ENCODE peak calls at places on chromosomes 2 and 18, in six cellular contexts. Z is colonic mucosa, X is neural progenitor cell, D is PC-3, A is K562, M is H9. R is an unnamed sample.

GRCh38 chr18:832085-832681 is 20.1 kb upstream of the YES1 start:
- DNase-seq in Z (peak; percentile 77), X (peak; percentile 48), D (no peak), A (peak; percentile 77), M (peak; percentile 94), R (no peak)

GRCh38 chr18:10923671-10924070 is 225.7 kb downstream of the PIEZO2 start:
- DNase-seq in Z (no peak), X (no peak), D (no peak), A (no peak), M (no peak), R (no peak)

GRCh38 chr2:205612661-205613060 is 69.6 kb upstream of the NRP2 start:
- DNase-seq in Z (no peak), X (no peak), D (no peak), A (peak; percentile 35), M (no peak), R (no peak)

GRCh38 chr2:128457716-128458115 is 139.0 kb upstream of the HS6ST1 start:
- DNase-seq in Z (no peak), X (no peak), D (no peak), A (no peak), M (no peak), R (no peak)

GRCh38 chr2:45651415-45652089 is at the start of gene PRKCE:
- DNase-seq in Z (peak; percentile 75), X (peak; percentile 68), D (peak; percentile 47), A (no peak), M (peak; percentile 39), R (no peak)

GRCh38 chr2:217150236-217150635 is 290.4 kb upstream of the TNP1 start:
- DNase-seq in Z (no peak), X (no peak), D (no peak), A (no peak), M (no peak), R (no peak)

GRCh38 chr2:111226797-111227700 is 106.3 kb downstream of the BCL2L11 start:
- DNase-seq in Z (no peak), X (no peak), D (peak; percentile 3), A (no peak), M (no peak), R (no peak)

GRCh38 chr2:236642584-236643291 is 73.1 kb downstream of the ACKR3 start:
- DNase-seq in Z (peak; percentile 58), X (no peak), D (peak; percentile 32), A (no peak), M (peak; percentile 52), R (peak; percentile 2)

GRCh38 chr18:36643016-36643415 is 185.8 kb downstream of the TPGS2 start:
- DNase-seq in Z (no peak), X (no peak), D (no peak), A (no peak), M (no peak), R (no peak)

GRCh38 chr18:65415167-65415566 is 335.6 kb upstream of the CDH7 start:
- DNase-seq in Z (no peak), X (peak; percentile 4), D (peak; percentile 86), A (no peak), M (no peak), R (no peak)

GRCh38 chr2:12684471-12684936 is 32.2 kb upstream of the TRIB2 start:
- DNase-seq in Z (no peak), X (no peak), D (peak; percentile 92), A (no peak), M (no peak), R (no peak)

GRCh38 chr2:142944264-142944663 is 66.8 kb downstream of the KYNU start:
- DNase-seq in Z (no peak), X (no peak), D (peak; percentile 88), A (no peak), M (no peak), R (peak; percentile 27)

GRCh38 chr2:112754562-112754961 is 9.8 kb downstream of the CKAP2L start:
- DNase-seq in Z (no peak), X (no peak), D (no peak), A (no peak), M (no peak), R (no peak)

GRCh38 chr2:193124820-193125219 is 930.1 kb upstream of the TMEFF2 start:
- DNase-seq in Z (no peak), X (no peak), D (no peak), A (no peak), M (no peak), R (no peak)

GRCh38 chr2:19041773-19042172 is 316.6 kb downstream of the OSR1 start:
- DNase-seq in Z (no peak), X (no peak), D (no peak), A (no peak), M (no peak), R (no peak)
- H3K27me3 ChIP-seq in Z (no peaks in the 10 kb centered on the region), X (no peaks in the 10 kb centered on the region), D (no peaks in the 10 kb centered on the region), A (no peaks in the 10 kb centered on the region), M (no peaks in the 10 kb centered on the region), R (no peaks in the 10 kb centered on the region)

DNA sequence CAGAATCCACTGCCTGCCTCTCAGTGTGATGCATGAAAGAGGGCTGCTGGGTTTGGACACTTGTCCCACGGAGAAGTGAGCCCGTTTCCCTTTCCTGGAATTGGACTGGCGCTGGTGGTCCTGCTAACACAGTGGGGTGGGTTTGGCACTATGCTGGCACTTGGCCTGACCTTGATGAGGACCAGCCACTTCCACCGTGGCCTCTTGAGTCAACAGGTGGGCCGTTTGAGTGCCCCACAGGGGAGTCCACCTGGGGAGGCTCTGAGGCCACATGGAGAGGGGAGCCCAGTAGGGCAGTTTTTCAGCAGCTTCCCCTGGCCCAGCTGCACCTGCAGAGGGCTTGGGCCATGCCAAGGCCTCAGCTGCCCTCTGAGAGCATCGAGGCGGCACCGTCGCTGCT is 56.5 kb downstream of the MBP start:
- DNase-seq in Z (no peak), X (no peak), D (no peak), A (no peak), M (no peak), R (no peak)
- H3K4me1 ChIP-seq in Z (no peaks in the 10 kb centered on the region), X (no peaks in the 10 kb centered on the region), D (peaks cover 28% of the 10 kb centered on the region), A (no peaks in the 10 kb centered on the region), M (peaks cover 3% of the 10 kb centered on the region), R (peaks cover 38% of the 10 kb centered on the region)

GRCh38 chr2:136117909-136118818 is at the start of gene CXCR4:
- DNase-seq in Z (peak; percentile 76), X (peak; percentile 95), D (peak; percentile 58), A (peak; percentile 87), M (peak; percentile 91), R (no peak)
- H3K27ac ChIP-seq in Z (peak within 1 kb of the TSS; percentile 77), X (no peak within 1 kb of the TSS), D (no peak within 1 kb of the TSS), A (no peak within 1 kb of the TSS), M (no peak within 1 kb of the TSS), R (no peak within 1 kb of the TSS)

GRCh38 chr2:176636376-176636775 is 367.1 kb downstream of the MTX2 start:
- DNase-seq in Z (no peak), X (no peak), D (peak; percentile 31), A (no peak), M (no peak), R (no peak)
- H3K27me3 ChIP-seq in Z (peaks cover 9% of the 10 kb centered on the region), X (peaks cover 98% of the 10 kb centered on the region), D (no peaks in the 10 kb centered on the region), A (peaks cover 11% of the 10 kb centered on the region), M (peaks cover 9% of the 10 kb centered on the region), R (no peaks in the 10 kb centered on the region)

GRCh38 chr2:160408205-160408561 is 85.4 kb downstream of the RBMS1 start:
- DNase-seq in Z (peak; percentile 31), X (no peak), D (no peak), A (no peak), M (no peak), R (no peak)

GRCh38 chr2:160408575-160409291 is 84.9 kb downstream of the RBMS1 start:
- DNase-seq in Z (no peak), X (peak; percentile 60), D (no peak), A (no peak), M (peak; percentile 44), R (no peak)

GRCh38 chr2:160405077-160405865 is 88.3 kb downstream of the RBMS1 start:
- DNase-seq in Z (no peak), X (peak; percentile 88), D (no peak), A (no peak), M (no peak), R (no peak)

GRCh38 chr2:160407393-160408204 is 86.0 kb downstream of the RBMS1 start:
- DNase-seq in Z (peak; percentile 33), X (peak; percentile 86), D (peak; percentile 60), A (peak; percentile 18), M (peak; percentile 66), R (no peak)

DNA sequence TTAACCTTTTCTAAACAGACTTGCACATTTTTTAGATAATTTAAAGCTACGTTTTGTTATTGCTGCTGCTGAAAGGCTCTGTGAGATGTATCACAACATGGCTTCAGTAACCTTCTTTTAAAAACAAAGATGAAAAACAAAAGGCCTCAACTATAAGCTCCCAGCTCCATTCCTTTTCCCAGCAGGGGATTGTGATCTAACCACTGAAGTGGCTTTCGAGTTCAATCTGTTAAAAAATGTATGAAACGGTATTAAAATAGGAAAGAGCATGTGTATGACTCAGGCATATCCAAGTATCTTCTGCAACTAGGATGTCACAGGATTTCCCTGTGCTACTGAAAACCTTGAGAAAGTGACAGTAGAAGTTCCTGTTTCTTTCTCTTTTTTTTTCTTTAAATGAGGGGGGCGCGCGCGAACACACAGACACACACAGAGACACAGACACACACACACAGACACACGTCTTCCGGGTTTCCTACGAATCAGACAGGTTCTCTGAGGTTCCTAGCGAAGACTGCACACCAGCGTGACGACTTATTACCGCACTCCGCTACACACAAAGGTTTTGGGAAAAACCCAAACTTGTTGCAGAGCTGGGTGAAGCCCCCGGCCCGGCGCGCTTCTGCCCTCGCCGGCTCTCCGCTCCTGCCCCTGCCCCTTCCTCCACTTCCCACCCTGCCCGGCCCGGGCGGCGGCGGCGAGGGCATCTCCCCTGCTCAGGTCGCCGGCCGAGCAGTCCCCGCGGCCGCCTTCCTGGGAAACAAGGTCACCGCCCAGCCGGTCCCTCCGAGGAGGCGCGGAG is 86.8 kb downstream of the RBMS1 start:
- DNase-seq in Z (peak; percentile 55), X (peak; percentile 73), D (peak; percentile 63), A (no peak), M (no peak), R (no peak)
- H3K4me1 ChIP-seq in Z (peaks cover 6% of the 10 kb centered on the region), X (peaks cover 35% of the 10 kb centered on the region), D (peaks cover 66% of the 10 kb centered on the region), A (no peaks in the 10 kb centered on the region), M (peaks cover 9% of the 10 kb centered on the region), R (peaks cover 51% of the 10 kb centered on the region)

DNA sequence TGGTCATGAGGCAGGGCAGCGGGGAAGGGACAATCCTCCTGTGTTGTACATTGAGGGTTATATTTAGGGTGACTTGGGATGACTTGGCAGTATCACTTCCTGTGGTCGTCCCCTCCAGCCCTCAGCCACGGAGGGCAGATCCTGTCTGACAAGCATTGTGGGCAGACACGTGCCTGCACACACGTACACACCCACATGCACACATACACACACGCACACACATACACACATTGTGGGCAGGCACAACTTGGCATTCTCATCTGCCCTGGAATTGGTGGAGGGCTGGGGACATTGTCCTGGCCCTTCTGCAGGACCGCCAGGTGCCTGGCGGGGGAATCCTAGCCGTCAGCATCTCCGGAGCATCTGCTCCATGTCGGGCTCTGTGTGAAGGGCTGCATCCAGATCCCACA is 47.6 kb downstream of the ODC1 start:
- DNase-seq in Z (peak; percentile 38), X (no peak), D (peak; percentile 59), A (no peak), M (no peak), R (no peak)
- H3K27ac ChIP-seq in Z (peak overlapping the region; percentile 22), X (no peak overlapping the region), D (peak overlapping the region; percentile 99), A (no peak overlapping the region), M (no peak overlapping the region), R (peak overlapping the region; percentile 99)

DNA sequence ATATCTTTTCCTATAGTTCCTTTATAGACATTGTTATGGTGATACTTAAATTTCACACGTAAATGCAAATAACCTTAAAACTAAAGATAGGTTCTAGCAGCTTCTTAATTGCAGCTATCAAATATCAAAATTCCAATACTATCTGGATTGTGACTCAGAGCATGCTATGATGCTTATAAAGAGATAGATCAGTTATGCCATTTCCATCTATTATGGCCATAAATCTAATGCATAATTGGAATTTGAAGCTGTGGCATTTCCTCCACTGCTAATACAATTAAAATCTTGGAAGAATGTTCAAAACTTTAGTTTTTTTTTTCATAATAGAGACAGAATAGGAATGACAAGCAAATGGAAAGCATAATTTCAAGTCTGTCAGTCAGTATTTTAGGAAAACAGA is 220.8 kb upstream of the GALNT5 start:
- DNase-seq in Z (no peak), X (no peak), D (no peak), A (no peak), M (no peak), R (no peak)
- H3K27me3 ChIP-seq in Z (no peaks in the 10 kb centered on the region), X (no peaks in the 10 kb centered on the region), D (no peaks in the 10 kb centered on the region), A (no peaks in the 10 kb centered on the region), M (no peaks in the 10 kb centered on the region), R (no peaks in the 10 kb centered on the region)